ENCODE peak calls at places on chromosomes 3 and 15, in five cellular contexts. One of them, this sample, is unnamed.

GRCh38 chr3:55198554-55198953 is 270.7 kb upstream of the LRTM1 start:
- DNase-seq in H7: no peak
- DNase-seq in skeletal muscle cell: peak; percentile 71
- DNase-seq in right cardiac atrium: no peak
- DNase-seq in progenitor cell of endocrine pancreas: no peak
- DNase-seq in this sample: no peak

GRCh38 chr15:76330281-76330680 is 6.3 kb upstream of the ISL2 start:
- DNase-seq in progenitor cell of endocrine pancreas: no peak
- DNase-seq in skeletal muscle cell: no peak
- DNase-seq in right cardiac atrium: peak; percentile 80
- DNase-seq in H7: peak; percentile 81
- DNase-seq in this sample: no peak

GRCh38 chr15:88657326-88658069 is 18.7 kb downstream of the ISG20 start:
- DNase-seq in skeletal muscle cell: no peak
- DNase-seq in right cardiac atrium: no peak
- DNase-seq in H7: peak; percentile 88
- DNase-seq in progenitor cell of endocrine pancreas: peak; percentile 33
- DNase-seq in this sample: peak; percentile 42

GRCh38 chr3:197512691-197513571 is 42.8 kb downstream of the BDH1 start:
- DNase-seq in skeletal muscle cell: no peak
- DNase-seq in right cardiac atrium: no peak
- DNase-seq in H7: no peak
- DNase-seq in progenitor cell of endocrine pancreas: no peak
- DNase-seq in this sample: no peak

GRCh38 chr3:72445827-72446405 is 402.3 kb downstream of the SHQ1 start:
- DNase-seq in right cardiac atrium: no peak
- DNase-seq in H7: no peak
- DNase-seq in skeletal muscle cell: no peak
- DNase-seq in progenitor cell of endocrine pancreas: no peak
- DNase-seq in this sample: no peak

GRCh38 chr3:29167180-29167579 is 113.7 kb upstream of the RBMS3 start:
- DNase-seq in progenitor cell of endocrine pancreas: no peak
- DNase-seq in H7: no peak
- DNase-seq in skeletal muscle cell: no peak
- DNase-seq in right cardiac atrium: no peak
- DNase-seq in this sample: no peak

GRCh38 chr15:70165811-70166284 is 68.1 kb upstream of the TLE3 start:
- DNase-seq in H7: no peak
- DNase-seq in skeletal muscle cell: no peak
- DNase-seq in progenitor cell of endocrine pancreas: no peak
- DNase-seq in right cardiac atrium: peak; percentile 88
- DNase-seq in this sample: no peak

GRCh38 chr15:68896178-68896577 is 34.1 kb upstream of the SPESP1 start:
- DNase-seq in skeletal muscle cell: no peak
- DNase-seq in progenitor cell of endocrine pancreas: no peak
- DNase-seq in H7: no peak
- DNase-seq in right cardiac atrium: no peak
- DNase-seq in this sample: no peak

GRCh38 chr15:63233667-63234419 is 43.6 kb upstream of the APH1B start:
- DNase-seq in progenitor cell of endocrine pancreas: no peak
- DNase-seq in right cardiac atrium: no peak
- DNase-seq in skeletal muscle cell: peak; percentile 43
- DNase-seq in H7: no peak
- DNase-seq in this sample: no peak

GRCh38 chr3:27166888-27167287 is 202.3 kb downstream of the NEK10 start:
- DNase-seq in progenitor cell of endocrine pancreas: no peak
- DNase-seq in skeletal muscle cell: peak; percentile 88
- DNase-seq in right cardiac atrium: no peak
- DNase-seq in H7: no peak
- DNase-seq in this sample: no peak